ENCODE peak calls at places on chromosomes 11 and 22, in five cellular contexts. U, T, W, E and I are unnamed samples.
A peak's percentile ranks its signal among the peaks of the same experiment; 100 is the strongest.

GRCh38 chr11:23097906-23098305 is 237.6 kb upstream of the CCDC179 start:
- DNase-seq in E (no peak), W (no peak), T (no peak), U (no peak), I (no peak)

GRCh38 chr11:114079406-114080072 is 20.0 kb downstream of the ZBTB16 start:
- DNase-seq in U (no peak), T (no peak), W (no peak), E (no peak), I (no peak)

GRCh38 chr11:46234261-46234660 is 43.2 kb upstream of the CREB3L1 start:
- DNase-seq in W (no peak), T (no peak), U (no peak), E (no peak), I (no peak)

GRCh38 chr11:17755891-17756290 is 21.3 kb downstream of the KCNC1 start:
- DNase-seq in U (no peak), E (no peak), W (no peak), T (no peak), I (no peak)

GRCh38 chr11:118792642-118793124 is 1.7 kb upstream of the DDX6 start:
- DNase-seq in W (peak; percentile 85), T (no peak), E (peak; percentile 91), U (peak; percentile 84), I (peak; percentile 62)

GRCh38 chr11:78417888-78418583 is 416 bp upstream of the GAB2 start:
- DNase-seq in U (peak; percentile 96), E (peak; percentile 32), W (peak; percentile 87), T (peak; percentile 98), I (peak; percentile 67)

GRCh38 chr22:20562607-20563463 is 55.4 kb downstream of the MED15 start:
- DNase-seq in W (no peak), U (peak; percentile 35), T (no peak), E (no peak), I (no peak)

GRCh38 chr11:3638513-3638912 is 3.3 kb downstream of the ART5 start:
- DNase-seq in W (no peak), U (no peak), T (no peak), E (no peak), I (no peak)

GRCh38 chr11:79439430-79439892 is 1.4 kb downstream of the TENM4 start:
- DNase-seq in E (no peak), W (no peak), T (peak; percentile 30), U (no peak), I (no peak)

GRCh38 chr22:31631381-31631780 is 30.6 kb downstream of the PISD start:
- DNase-seq in W (no peak), T (no peak), U (peak; percentile 78), E (no peak), I (no peak)

GRCh38 chr11:57321388-57321995 is 3.3 kb downstream of the TNKS1BP1 start:
- DNase-seq in T (no peak), E (no peak), U (no peak), W (no peak), I (no peak)

GRCh38 chr11:77111946-77112345 is 9.3 kb downstream of the OMP start:
- DNase-seq in E (no peak), W (no peak), T (no peak), U (no peak), I (no peak)

GRCh38 chr11:117836077-117836960 is 11.8 kb upstream of the FXYD2 start:
- DNase-seq in E (no peak), U (peak; percentile 25), T (no peak), W (peak; percentile 4), I (no peak)

GRCh38 chr11:528166-528814 is 7.1 kb downstream of the HRAS start:
- DNase-seq in W (no peak), U (no peak), T (peak; percentile 81), E (no peak), I (no peak)

GRCh38 chr11:44426958-44427357 is 117.0 kb upstream of the ALX4 start:
- DNase-seq in E (no peak), W (no peak), T (peak; percentile 34), U (no peak), I (no peak)

GRCh38 chr11:64910451-64911093 is 6.4 kb downstream of the ATG2A start:
- DNase-seq in W (no peak), U (peak; percentile 72), E (no peak), T (peak; percentile 73), I (no peak)

GRCh38 chr11:132414451-132414850 is 1044.0 kb downstream of the NTM start:
- DNase-seq in W (no peak), E (no peak), U (no peak), T (no peak), I (no peak)

GRCh38 chr11:61747389-61748285 is 4.8 kb upstream of the MYRF start:
- DNase-seq in T (peak; percentile 89), U (peak; percentile 90), E (peak; percentile 48), W (peak; percentile 86), I (peak; percentile 81)

GRCh38 chr11:133698654-133699053 is 146.7 kb downstream of the SPATA19 start:
- DNase-seq in W (no peak), T (no peak), U (no peak), E (no peak), I (no peak)
- TF ChIP-seq POLR2AphosphoS5 in W (no peak), T (no peak), U (no peak), E (no peak), I (no peak)

GRCh38 chr11:34317666-34318065 is 40.1 kb downstream of the ABTB2 start:
- DNase-seq in U (no peak), E (no peak), T (no peak), W (no peak), I (no peak)

GRCh38 chr11:34317038-34317360 is 40.8 kb downstream of the ABTB2 start:
- DNase-seq in E (no peak), T (no peak), U (no peak), W (no peak), I (no peak)

GRCh38 chr11:34315006-34315793 is 42.6 kb downstream of the ABTB2 start:
- DNase-seq in E (no peak), W (no peak), U (no peak), T (no peak), I (no peak)

GRCh38 chr11:34316347-34317037 is 41.3 kb downstream of the ABTB2 start:
- DNase-seq in U (no peak), E (no peak), W (no peak), T (no peak), I (no peak)

DNA sequence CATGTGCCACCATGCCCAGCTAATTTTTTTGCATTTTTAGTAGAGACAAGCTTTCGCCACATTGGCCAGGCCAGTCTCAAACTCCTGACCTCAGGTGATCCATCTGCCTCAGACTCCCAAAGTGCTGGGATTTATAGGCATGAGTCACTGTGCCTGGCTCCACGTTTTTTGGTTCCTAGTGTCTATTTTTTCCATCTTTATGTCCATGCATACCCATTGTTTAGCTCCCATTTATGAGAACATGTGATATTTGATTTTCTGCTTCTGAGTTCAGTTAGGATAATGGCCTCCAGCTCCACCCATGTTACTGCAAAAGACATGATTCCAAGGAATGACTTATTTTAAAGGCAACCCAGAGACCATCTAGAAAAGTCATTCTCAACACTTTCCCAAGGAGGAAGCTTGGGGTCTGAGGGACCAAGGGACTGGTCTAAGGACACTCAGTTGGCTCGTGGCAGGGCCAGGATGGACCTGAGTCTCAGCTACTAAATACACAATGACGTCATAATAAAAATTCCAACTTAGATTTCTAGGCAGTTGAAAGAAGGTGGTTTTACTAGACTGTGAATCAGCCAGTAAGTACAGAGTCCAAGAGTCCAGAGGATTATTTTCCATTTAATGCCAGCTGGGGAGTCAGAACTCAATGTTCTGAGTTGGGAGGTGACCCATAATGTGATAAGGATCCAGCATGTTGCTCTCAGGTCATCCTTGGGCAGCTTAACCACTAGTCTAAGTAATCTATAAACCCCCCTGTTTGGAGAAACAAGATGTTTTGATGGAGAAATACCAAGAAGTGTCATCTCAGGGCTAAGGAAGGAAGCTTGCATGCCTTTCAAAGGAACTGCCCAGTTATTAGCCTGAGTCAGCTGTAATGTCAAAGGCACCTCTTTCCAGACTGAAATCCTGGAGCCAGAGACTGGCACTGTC is 39.4 kb downstream of the ABTB2 start:
- DNase-seq in T (no peak), E (no peak), U (no peak), W (peak; percentile 34), I (no peak)
- TF ChIP-seq POLR2AphosphoS5 in T (no peak), E (no peak), U (no peak), W (peak; percentile 53), I (no peak)

GRCh38 chr22:41524809-41525449 is 19.3 kb downstream of the POLR3H start:
- DNase-seq in E (no peak), U (peak; percentile 88), T (peak; percentile 66), W (peak; percentile 38), I (peak; percentile 60)
- TF ChIP-seq POLR2AphosphoS5 in E (no peak), U (peak; percentile 69), T (no peak), W (no peak), I (no peak)

DNA sequence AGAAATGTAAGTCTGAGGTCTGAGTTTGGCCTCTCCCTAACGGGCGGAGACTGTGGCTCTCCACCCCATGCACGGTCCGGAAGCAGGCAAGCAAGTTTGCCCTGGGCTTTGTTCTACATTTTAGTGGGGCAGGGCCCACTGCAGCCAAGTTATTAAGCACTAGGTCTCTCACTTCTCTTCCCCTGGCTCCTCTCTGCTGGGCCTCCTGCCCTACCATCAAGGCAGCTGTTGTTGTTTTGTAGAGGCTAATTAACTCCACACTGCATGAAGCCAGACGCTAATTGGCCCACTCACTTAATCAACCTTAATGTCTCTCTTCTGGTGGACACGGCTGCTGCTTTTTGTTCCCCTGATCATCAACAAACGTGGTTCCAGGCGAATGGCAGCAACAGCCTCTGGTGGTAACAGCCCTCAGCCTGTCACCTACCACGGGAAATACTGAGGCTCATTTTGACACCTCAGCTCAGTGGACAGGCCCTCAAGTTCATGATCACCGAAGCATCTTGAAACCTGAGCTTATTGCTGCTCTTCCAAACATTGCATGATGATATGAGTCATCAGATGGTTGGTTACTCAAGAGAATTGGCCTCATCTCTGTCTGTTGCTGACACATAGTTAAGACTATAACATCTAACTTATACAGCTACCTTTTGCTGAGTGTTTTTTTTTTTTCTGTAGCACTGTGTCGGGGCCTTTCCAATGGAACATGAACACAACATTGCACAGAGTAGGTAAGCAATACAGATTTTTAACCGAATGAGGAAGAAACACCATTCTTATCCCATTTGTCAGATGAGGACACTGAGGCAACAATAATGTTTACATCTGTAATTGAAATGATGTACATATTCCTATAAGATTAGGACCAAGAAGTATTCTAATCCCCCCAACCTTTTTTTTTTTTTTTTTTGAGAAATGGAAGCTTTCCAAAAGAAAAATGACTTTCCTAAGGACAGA is 20.8 kb upstream of the LMO2 start:
- DNase-seq in U (peak; percentile 83), W (no peak), T (no peak), E (peak; percentile 10), I (peak; percentile 36)
- TF ChIP-seq POLR2AphosphoS5 in U (no peak), W (no peak), T (no peak), E (no peak), I (peak; percentile 62)

GRCh38 chr11:120217941-120218694 is 7.3 kb downstream of the OAF start:
- DNase-seq in E (no peak), T (no peak), W (no peak), U (no peak), I (no peak)
- TF ChIP-seq POLR2AphosphoS5 in E (no peak), T (no peak), W (no peak), U (no peak), I (no peak)